ENCODE peak calls at places on chromosomes 11 and 22, in ten cellular contexts. G is fibroblast of the aortic adventitia; H is effector memory CD8-positive, alpha-beta T cell; O is nucleus accumbens; W is NCI-H1417; B is Kasumi-1; J is NCI-H774; C is activated CD4-positive, alpha-beta T cell treated with anti-CD3 and anti-CD28 coated beads, Interleukin-2, amount 10 ng/mL, durations not matched to agents 24 days and 14 days; R is stimulated activated naive CD4-positive, alpha-beta T cell; X is ecto neural progenitor cell. S is an unnamed sample.

GRCh38 chr11:94134651-94135512 is 6.2 kb downstream of the PANX1 start:
- DNase-seq in G (peak; percentile 94), H (no peak), O (no peak), W (no peak), B (peak; percentile 34), J (no peak), C (peak; percentile 67), R (no peak), X (no peak), S (peak; percentile 55)

GRCh38 chr11:8267280-8267679 is 3.6 kb upstream of the LMO1 start:
- DNase-seq in G (no peak), H (no peak), O (no peak), W (no peak), B (no peak), J (no peak), C (no peak), R (no peak), X (peak; percentile 49), S (no peak)

GRCh38 chr11:69913591-69914285 is 94.5 kb upstream of the FGF3 start:
- DNase-seq in G (no peak), H (no peak), O (no peak), W (no peak), B (no peak), J (no peak), C (no peak), R (no peak), X (peak; percentile 39), S (no peak)

GRCh38 chr22:18148508-18148965 is 1.4 kb upstream of the USP18 start:
- DNase-seq in G (no peak), H (no peak), O (no peak), W (no peak), B (no peak), J (no peak), C (no peak), R (no peak), X (no peak), S (no peak)

GRCh38 chr11:131667566-131667965 is 297.2 kb downstream of the NTM start:
- DNase-seq in G (no peak), H (no peak), O (no peak), W (no peak), B (no peak), J (no peak), C (no peak), R (no peak), X (no peak), S (no peak)

GRCh38 chr11:127307700-127308099 is 307.1 kb upstream of the KIRREL3 start:
- DNase-seq in G (no peak), H (no peak), O (no peak), W (no peak), B (no peak), J (no peak), C (no peak), R (no peak), X (no peak), S (no peak)

GRCh38 chr22:33747576-33748180 is 172.6 kb downstream of the LARGE1 start:
- DNase-seq in G (no peak), H (no peak), O (no peak), W (peak; percentile 56), B (no peak), J (peak; percentile 16), C (no peak), R (no peak), X (no peak), S (peak; percentile 28)

GRCh38 chr22:24948356-24949202 is 2.1 kb upstream of the LHFPL7 start:
- DNase-seq in G (no peak), H (no peak), O (no peak), W (no peak), B (no peak), J (no peak), C (no peak), R (no peak), X (no peak), S (no peak)

GRCh38 chr11:130168105-130168504 is 8.5 kb downstream of the ST14 start:
- DNase-seq in G (peak; percentile 42), H (no peak), O (no peak), W (no peak), B (no peak), J (no peak), C (no peak), R (no peak), X (no peak), S (peak; percentile 9)

GRCh38 chr11:46900091-46900746 is 18.1 kb downstream of the LRP4 start:
- DNase-seq in G (no peak), H (no peak), O (no peak), W (no peak), B (no peak), J (no peak), C (no peak), R (no peak), X (no peak), S (no peak)

GRCh38 chr11:19013181-19013857 is 47.2 kb downstream of the MRGPRX2 start:
- DNase-seq in G (no peak), H (no peak), O (no peak), W (no peak), B (no peak), J (no peak), C (no peak), R (no peak), X (no peak), S (no peak)

GRCh38 chr22:31173386-31174145 is 13.6 kb downstream of the RNF185 start:
- DNase-seq in G (peak; percentile 81), H (no peak), O (no peak), W (no peak), B (no peak), J (no peak), C (no peak), R (no peak), X (no peak), S (no peak)

GRCh38 chr22:33659423-33659822 is 260.9 kb downstream of the LARGE1 start:
- DNase-seq in G (peak; percentile 91), H (no peak), O (no peak), W (no peak), B (no peak), J (no peak), C (no peak), R (no peak), X (no peak), S (no peak)

GRCh38 chr11:62487698-62488551 is 58.7 kb downstream of the AHNAK start:
- DNase-seq in G (no peak), H (no peak), O (no peak), W (peak; percentile 19), B (no peak), J (peak; percentile 50), C (no peak), R (no peak), X (no peak), S (no peak)

GRCh38 chr11:46920709-46921108 is 2.4 kb upstream of the LRP4 start:
- DNase-seq in G (peak; percentile 97), H (no peak), O (no peak), W (no peak), B (no peak), J (no peak), C (no peak), R (no peak), X (no peak), S (peak; percentile 45)

GRCh38 chr22:39534092-39534506 is 1.6 kb upstream of the RPS19BP1 start:
- DNase-seq in G (no peak), H (no peak), O (no peak), W (no peak), B (no peak), J (no peak), C (no peak), R (no peak), X (no peak), S (no peak)

GRCh38 chr22:24156146-24156914 is 25.0 kb upstream of the SUSD2 start:
- DNase-seq in G (peak; percentile 32), H (peak; percentile 55), O (no peak), W (peak; percentile 51), B (peak; percentile 47), J (no peak), C (peak; percentile 93), R (peak; percentile 56), X (no peak), S (peak; percentile 54)

GRCh38 chr22:45576730-45577464 is 74.2 kb downstream of the FBLN1 start:
- DNase-seq in G (no peak), H (no peak), O (no peak), W (no peak), B (no peak), J (no peak), C (no peak), R (no peak), X (no peak), S (no peak)

GRCh38 chr11:1088927-1089737 is 14.5 kb downstream of the MUC2 start:
- DNase-seq in G (no peak), H (no peak), O (no peak), W (no peak), B (no peak), J (no peak), C (no peak), R (no peak), X (no peak), S (no peak)

GRCh38 chr22:20805972-20806471 is 32.1 kb downstream of the SERPIND1 start:
- DNase-seq in G (peak; percentile 23), H (no peak), O (no peak), W (no peak), B (no peak), J (no peak), C (no peak), R (no peak), X (no peak), S (no peak)

GRCh38 chr11:70048279-70049024 is 29.7 kb upstream of the ANO1 start:
- DNase-seq in G (no peak), H (no peak), O (no peak), W (peak; percentile 6), B (no peak), J (no peak), C (no peak), R (no peak), X (peak; percentile 67), S (peak; percentile 11)